ENCODE peak calls at places on chromosomes 2 and 18, in six cellular contexts. M is stimulated activated CD8-positive, alpha-beta memory T cell treated with anti-CD3 and anti-CD28 coated beads, Interleukin-4, amount 100 ng/mL, for 4 hours; H is LoVo; C is G401; Z is neural crest cell; O is brain microvascular endothelial cell. K is an unnamed sample.

GRCh38 chr2:240170354-240170735 is 29.9 kb upstream of the OTOS start:
- DNase-seq in M (no peak), H (no peak), C (no peak), Z (no peak), O (peak; percentile 17), K (no peak)

GRCh38 chr18:8762968-8763367 is 57.6 kb downstream of the MTCL1 start:
- DNase-seq in M (no peak), H (no peak), C (no peak), Z (no peak), O (no peak), K (no peak)

GRCh38 chr2:3624059-3624794 is 29.3 kb downstream of the COLEC11 start:
- DNase-seq in M (no peak), H (no peak), C (no peak), Z (no peak), O (no peak), K (no peak)

GRCh38 chr18:59629894-59630293 is 67.3 kb downstream of the CCBE1 start:
- DNase-seq in M (no peak), H (no peak), C (no peak), Z (no peak), O (no peak), K (no peak)

GRCh38 chr2:217833439-217833838 is 169.4 kb downstream of the TNS1 start:
- DNase-seq in M (no peak), H (no peak), C (peak; percentile 27), Z (no peak), O (no peak), K (no peak)

GRCh38 chr2:180983468-180984388 is 3.3 kb downstream of the UBE2E3 start:
- DNase-seq in M (no peak), H (peak; percentile 56), C (peak; percentile 83), Z (no peak), O (peak; percentile 58), K (peak; percentile 45)

GRCh38 chr2:239500915-239501630 is 100.3 kb upstream of the HDAC4 start:
- DNase-seq in M (no peak), H (no peak), C (no peak), Z (no peak), O (no peak), K (no peak)

GRCh38 chr2:104582471-104582870 is 271.4 kb upstream of the POU3F3 start:
- DNase-seq in M (no peak), H (no peak), C (no peak), Z (no peak), O (no peak), K (no peak)

GRCh38 chr2:1804251-1804855 is 60.0 kb upstream of the PXDN start:
- DNase-seq in M (no peak), H (no peak), C (peak; percentile 35), Z (no peak), O (no peak), K (no peak)

GRCh38 chr2:33521791-33522281 is 45.4 kb downstream of the RASGRP3 start:
- DNase-seq in M (no peak), H (no peak), C (peak; percentile 7), Z (no peak), O (no peak), K (no peak)

GRCh38 chr2:46229134-46230063 is 67.8 kb upstream of the EPAS1 start:
- DNase-seq in M (no peak), H (no peak), C (no peak), Z (no peak), O (peak; percentile 41), K (no peak)

K was measured in PC-9.